ENCODE peak calls at places on chromosome 18, in eight cellular contexts. K is right atrium auricular region; Y is lung; V is tibial nerve; N is tibial artery; L is cardiac muscle cell; F is astrocyte; Q is CD4-positive, alpha-beta T cell. I is an unnamed sample.

GRCh38 chr18:46481048-46481846 is 175.8 kb downstream of the LOXHD1 start:
- DNase-seq in K (no peak), Y (peak; percentile 39), V (no peak), N (no peak), L (peak; percentile 66), F (peak; percentile 12), Q (peak; percentile 24), I (no peak)

GRCh38 chr18:45251236-45251635 is 364.0 kb upstream of the SLC14A2 start:
- DNase-seq in K (no peak), Y (no peak), V (no peak), N (no peak), L (no peak), F (peak; percentile 17), Q (no peak), I (no peak)

GRCh38 chr18:30328839-30329238 is 713.7 kb downstream of the DSC3 start:
- DNase-seq in K (no peak), Y (no peak), V (no peak), N (no peak), L (no peak), F (peak; percentile 27), Q (no peak), I (no peak)

GRCh38 chr18:14978962-14979535 is 231.1 kb downstream of the ANKRD30B start:
- DNase-seq in K (peak; percentile 9), Y (peak; percentile 27), V (no peak), N (no peak), L (peak; percentile 0), F (no peak), Q (no peak), I (no peak)

GRCh38 chr18:9779630-9780029 is 71.5 kb downstream of the RAB31 start:
- DNase-seq in K (no peak), Y (no peak), V (no peak), N (no peak), L (no peak), F (no peak), Q (no peak), I (peak; percentile 59)

GRCh38 chr18:47993409-47993808 is 63.0 kb upstream of the SMAD2 start:
- DNase-seq in K (peak; percentile 28), Y (no peak), V (no peak), N (no peak), L (no peak), F (no peak), Q (no peak), I (no peak)

GRCh38 chr18:54630963-54631362 is 39.9 kb downstream of the DYNAP start:
- DNase-seq in K (no peak), Y (no peak), V (no peak), N (no peak), L (no peak), F (no peak), Q (no peak), I (no peak)

GRCh38 chr18:45938488-45938935 is 28.6 kb downstream of the EPG5 start:
- DNase-seq in K (no peak), Y (no peak), V (no peak), N (no peak), L (no peak), F (no peak), Q (no peak), I (no peak)

GRCh38 chr18:20971886-20972267 is 139.7 kb downstream of the ROCK1 start:
- DNase-seq in K (no peak), Y (no peak), V (no peak), N (no peak), L (peak; percentile 7), F (no peak), Q (no peak), I (no peak)

GRCh38 chr18:46820863-46821262 is 64.0 kb upstream of the ST8SIA5 start:
- DNase-seq in K (no peak), Y (no peak), V (no peak), N (no peak), L (no peak), F (no peak), Q (no peak), I (no peak)

GRCh38 chr18:28013064-28013463 is 163.9 kb downstream of the CDH2 start:
- DNase-seq in K (no peak), Y (no peak), V (no peak), N (no peak), L (no peak), F (no peak), Q (no peak), I (no peak)

GRCh38 chr18:63881851-63882250 is 5.7 kb upstream of the SERPINB2 start:
- DNase-seq in K (no peak), Y (no peak), V (no peak), N (no peak), L (no peak), F (peak; percentile 39), Q (no peak), I (no peak)

GRCh38 chr18:686339-687111 is 25.9 kb downstream of the ENOSF1 start:
- DNase-seq in K (no peak), Y (no peak), V (no peak), N (no peak), L (no peak), F (no peak), Q (no peak), I (no peak)

GRCh38 chr18:62812242-62812641 is 96.9 kb downstream of the PHLPP1 start:
- DNase-seq in K (no peak), Y (no peak), V (no peak), N (no peak), L (no peak), F (peak; percentile 30), Q (no peak), I (no peak)

GRCh38 chr18:44458777-44459176 is 221.9 kb upstream of the SETBP1 start:
- DNase-seq in K (no peak), Y (no peak), V (no peak), N (no peak), L (no peak), F (peak; percentile 88), Q (no peak), I (no peak)

GRCh38 chr18:63189817-63190216 is 129.8 kb downstream of the BCL2 start:
- DNase-seq in K (no peak), Y (no peak), V (no peak), N (no peak), L (no peak), F (no peak), Q (no peak), I (no peak)

GRCh38 chr18:9535430-9535972 is 60.2 kb downstream of the RALBP1 start:
- DNase-seq in K (no peak), Y (no peak), V (no peak), N (peak; percentile 84), L (no peak), F (peak; percentile 83), Q (no peak), I (no peak)

GRCh38 chr18:6004119-6004518 is 108.8 kb upstream of the TMEM200C start:
- DNase-seq in K (no peak), Y (no peak), V (no peak), N (no peak), L (no peak), F (no peak), Q (no peak), I (no peak)
- H3K9me3 ChIP-seq in K (no peaks in the 10 kb centered on the region), Y (no peaks in the 10 kb centered on the region), V (peaks cover 3% of the 10 kb centered on the region), N (no peaks in the 10 kb centered on the region), L (no peaks in the 10 kb centered on the region), F (no peaks in the 10 kb centered on the region), Q (no peaks in the 10 kb centered on the region), I (no peaks in the 10 kb centered on the region)

GRCh38 chr18:7784171-7784570 is 217.1 kb downstream of the PTPRM start:
- DNase-seq in K (no peak), Y (no peak), V (no peak), N (no peak), L (no peak), F (no peak), Q (no peak), I (no peak)

GRCh38 chr18:7793100-7793499 is 226.0 kb downstream of the PTPRM start:
- DNase-seq in K (no peak), Y (no peak), V (no peak), N (no peak), L (no peak), F (no peak), Q (no peak), I (no peak)

GRCh38 chr18:7789853-7790552 is 222.9 kb downstream of the PTPRM start:
- DNase-seq in K (no peak), Y (no peak), V (no peak), N (no peak), L (peak; percentile 74), F (peak; percentile 17), Q (no peak), I (no peak)
- TF ChIP-seq CTCF in K (no peak), Y (peak; percentile 29), V (peak; percentile 27), N (peak; percentile 45), L (peak; percentile 60), F (peak; percentile 58), Q (no peak), I (peak; percentile 50)

GRCh38 chr18:24989760-24990547 is 362.0 kb downstream of the ZNF521 start:
- DNase-seq in K (no peak), Y (no peak), V (no peak), N (no peak), L (no peak), F (no peak), Q (no peak), I (no peak)

GRCh38 chr18:24990548-24991219 is 361.3 kb downstream of the ZNF521 start:
- DNase-seq in K (no peak), Y (no peak), V (no peak), N (no peak), L (no peak), F (no peak), Q (no peak), I (no peak)

GRCh38 chr18:24991661-24992060 is 360.3 kb downstream of the ZNF521 start:
- DNase-seq in K (no peak), Y (no peak), V (no peak), N (no peak), L (no peak), F (no peak), Q (no peak), I (no peak)

GRCh38 chr18:24992491-24992890 is 359.5 kb downstream of the ZNF521 start:
- DNase-seq in K (no peak), Y (no peak), V (no peak), N (no peak), L (no peak), F (peak; percentile 25), Q (no peak), I (no peak)

DNA sequence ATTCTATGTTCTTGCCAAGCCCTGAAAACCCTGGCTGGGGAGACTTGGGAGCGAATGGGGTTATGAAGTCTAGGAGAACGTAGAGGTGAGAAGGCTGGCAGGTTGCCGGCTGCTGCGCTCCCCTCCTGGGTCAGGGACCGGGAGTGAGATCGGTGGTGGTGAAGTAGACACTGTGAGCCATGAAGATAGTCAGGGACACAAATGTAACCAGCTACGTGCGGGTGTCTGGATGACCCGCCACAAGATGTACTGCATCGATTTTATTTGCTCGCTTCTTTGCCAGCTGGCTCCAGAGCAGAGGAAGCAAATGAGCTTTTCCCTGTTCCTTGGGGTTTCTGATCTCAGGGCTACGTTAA is 360.8 kb downstream of the ZNF521 start:
- DNase-seq in K (no peak), Y (no peak), V (no peak), N (no peak), L (no peak), F (no peak), Q (no peak), I (no peak)
- H3K27ac ChIP-seq in K (peak overlapping the region; percentile 90), Y (no peak overlapping the region), V (no peak overlapping the region), N (no peak overlapping the region), L (no peak overlapping the region), F (no peak overlapping the region), Q (no peak overlapping the region), I (no peak overlapping the region)

DNA sequence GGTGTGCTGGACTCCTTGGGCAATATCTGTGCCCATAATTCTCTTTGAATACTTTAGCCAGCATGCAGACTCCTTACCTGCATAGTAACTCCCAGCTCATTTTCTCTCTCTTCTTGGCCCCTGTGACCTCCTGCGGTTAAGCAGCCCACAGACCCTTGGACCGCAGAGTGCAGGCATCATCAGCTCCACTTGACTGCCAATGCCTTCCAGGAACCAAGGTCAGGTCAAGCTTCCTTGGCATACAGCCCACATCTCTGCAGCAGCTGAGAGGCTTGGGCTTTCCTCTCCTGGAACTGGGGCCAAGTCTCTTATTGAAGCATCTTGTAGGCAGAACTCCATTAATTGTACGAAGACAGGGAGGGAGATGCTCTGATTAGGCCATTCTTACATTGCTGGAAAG is 130.1 kb upstream of the PIEZO2 start:
- DNase-seq in K (no peak), Y (no peak), V (no peak), N (no peak), L (no peak), F (no peak), Q (no peak), I (peak; percentile 22)
- H3K9me3 ChIP-seq in K (no peaks in the 10 kb centered on the region), Y (no peaks in the 10 kb centered on the region), V (no peaks in the 10 kb centered on the region), N (no peaks in the 10 kb centered on the region), L (no peaks in the 10 kb centered on the region), F (no peaks in the 10 kb centered on the region), Q (no peaks in the 10 kb centered on the region), I (no peaks in the 10 kb centered on the region)